ENCODE peak calls at places on chromosomes 5 and 9, in five cellular contexts. One of them, this sample, is unnamed.

GRCh38 chr9:134177624-134178393 is 13.4 kb upstream of the RNU6ATAC start:
- DNase-seq in neural progenitor cell: no peak
- DNase-seq in MCF 10A: no peak
- DNase-seq in RWPE1: no peak
- DNase-seq in adrenal gland: no peak
- DNase-seq in this sample: no peak

GRCh38 chr5:1737790-1738405 is 61.7 kb downstream of the MRPL36 start:
- DNase-seq in neural progenitor cell: peak
- DNase-seq in MCF 10A: peak
- DNase-seq in RWPE1: peak
- DNase-seq in adrenal gland: peak
- DNase-seq in this sample: peak

GRCh38 chr5:44862808-44863207 is 54.1 kb downstream of the MRPS30 start:
- DNase-seq in neural progenitor cell: no peak
- DNase-seq in MCF 10A: peak
- DNase-seq in RWPE1: peak
- DNase-seq in adrenal gland: no peak
- DNase-seq in this sample: no peak

GRCh38 chr9:100063185-100063584 is 35.6 kb downstream of the ERP44 start:
- DNase-seq in neural progenitor cell: no peak
- DNase-seq in MCF 10A: no peak
- DNase-seq in RWPE1: no peak
- DNase-seq in adrenal gland: no peak
- DNase-seq in this sample: no peak

GRCh38 chr5:2703615-2704014 is 47.9 kb downstream of the IRX2 start:
- DNase-seq in neural progenitor cell: no peak
- DNase-seq in MCF 10A: no peak
- DNase-seq in RWPE1: no peak
- DNase-seq in adrenal gland: no peak
- DNase-seq in this sample: no peak

GRCh38 chr9:130539473-130540223 is 39.7 kb upstream of the FUBP3 start:
- DNase-seq in neural progenitor cell: no peak
- DNase-seq in MCF 10A: peak
- DNase-seq in RWPE1: peak
- DNase-seq in adrenal gland: peak
- DNase-seq in this sample: peak

GRCh38 chr9:25677301-25678146 is 720 bp downstream of the TUSC1 start:
- DNase-seq in neural progenitor cell: peak
- DNase-seq in MCF 10A: peak
- DNase-seq in RWPE1: peak
- DNase-seq in adrenal gland: peak
- DNase-seq in this sample: peak

GRCh38 chr9:26685857-26686256 is 206.7 kb downstream of the CAAP1 start:
- DNase-seq in neural progenitor cell: no peak
- DNase-seq in MCF 10A: peak
- DNase-seq in RWPE1: peak
- DNase-seq in adrenal gland: no peak
- DNase-seq in this sample: no peak

GRCh38 chr9:125558453-125559084 is 148.4 kb downstream of the MAPKAP1 start:
- DNase-seq in neural progenitor cell: peak
- DNase-seq in MCF 10A: peak
- DNase-seq in RWPE1: peak
- DNase-seq in adrenal gland: peak
- DNase-seq in this sample: peak

GRCh38 chr5:32276173-32276853 is 36.4 kb downstream of the MTMR12 start:
- DNase-seq in neural progenitor cell: no peak
- DNase-seq in MCF 10A: no peak
- DNase-seq in RWPE1: peak
- DNase-seq in adrenal gland: no peak
- DNase-seq in this sample: no peak

GRCh38 chr5:179668404-179668803 is 12.4 kb downstream of the CBY3 start:
- DNase-seq in neural progenitor cell: peak
- DNase-seq in MCF 10A: peak
- DNase-seq in RWPE1: no peak
- DNase-seq in adrenal gland: peak
- DNase-seq in this sample: no peak

GRCh38 chr5:41465493-41466171 is 44.8 kb downstream of the PLCXD3 start:
- DNase-seq in neural progenitor cell: no peak
- DNase-seq in MCF 10A: no peak
- DNase-seq in RWPE1: no peak
- DNase-seq in adrenal gland: no peak
- DNase-seq in this sample: no peak

GRCh38 chr9:129834489-129835127 is 467 bp downstream of the C9orf78 start:
- DNase-seq in neural progenitor cell: peak
- DNase-seq in MCF 10A: no peak
- DNase-seq in RWPE1: peak
- DNase-seq in adrenal gland: no peak
- DNase-seq in this sample: peak

GRCh38 chr9:121884057-121884512 is 209.0 kb downstream of the TTLL11 start:
- DNase-seq in neural progenitor cell: peak
- DNase-seq in MCF 10A: no peak
- DNase-seq in RWPE1: no peak
- DNase-seq in adrenal gland: no peak
- DNase-seq in this sample: no peak

GRCh38 chr9:123914517-123915199 is 15.3 kb downstream of the DENND1A start:
- DNase-seq in neural progenitor cell: no peak
- DNase-seq in MCF 10A: no peak
- DNase-seq in RWPE1: no peak
- DNase-seq in adrenal gland: no peak
- DNase-seq in this sample: no peak

GRCh38 chr5:107817436-107817835 is 146.7 kb upstream of the EFNA5 start:
- DNase-seq in neural progenitor cell: no peak
- DNase-seq in MCF 10A: no peak
- DNase-seq in RWPE1: no peak
- DNase-seq in adrenal gland: no peak
- DNase-seq in this sample: no peak

GRCh38 chr5:3121813-3122212 is 370.3 kb upstream of the IRX2 start:
- DNase-seq in neural progenitor cell: peak
- DNase-seq in MCF 10A: no peak
- DNase-seq in RWPE1: no peak
- DNase-seq in adrenal gland: no peak
- DNase-seq in this sample: no peak

GRCh38 chr5:142819816-142820215 is 49.6 kb downstream of the ARHGAP26 start:
- DNase-seq in neural progenitor cell: no peak
- DNase-seq in MCF 10A: peak
- DNase-seq in RWPE1: no peak
- DNase-seq in adrenal gland: no peak
- DNase-seq in this sample: peak

GRCh38 chr5:73442960-73443627 is 5.5 kb downstream of the FOXD1 start:
- DNase-seq in neural progenitor cell: peak
- DNase-seq in MCF 10A: no peak
- DNase-seq in RWPE1: no peak
- DNase-seq in adrenal gland: no peak
- DNase-seq in this sample: no peak

GRCh38 chr9:135476981-135477380 is 2.6 kb upstream of the PPP1R26 start:
- DNase-seq in neural progenitor cell: no peak
- DNase-seq in MCF 10A: peak
- DNase-seq in RWPE1: peak
- DNase-seq in adrenal gland: no peak
- DNase-seq in this sample: no peak

GRCh38 chr5:61279725-61280124 is 52.3 kb upstream of the ZSWIM6 start:
- DNase-seq in neural progenitor cell: no peak
- DNase-seq in MCF 10A: no peak
- DNase-seq in RWPE1: no peak
- DNase-seq in adrenal gland: no peak
- DNase-seq in this sample: no peak

GRCh38 chr9:34986541-34987047 is 3.0 kb upstream of the DNAJB5 start:
- DNase-seq in neural progenitor cell: peak
- DNase-seq in MCF 10A: no peak
- DNase-seq in RWPE1: no peak
- DNase-seq in adrenal gland: no peak
- DNase-seq in this sample: no peak

GRCh38 chr9:30519756-30520155 is 1864.7 kb upstream of the ACO1 start:
- DNase-seq in neural progenitor cell: no peak
- DNase-seq in MCF 10A: peak
- DNase-seq in RWPE1: peak
- DNase-seq in adrenal gland: no peak
- DNase-seq in this sample: no peak

DNA sequence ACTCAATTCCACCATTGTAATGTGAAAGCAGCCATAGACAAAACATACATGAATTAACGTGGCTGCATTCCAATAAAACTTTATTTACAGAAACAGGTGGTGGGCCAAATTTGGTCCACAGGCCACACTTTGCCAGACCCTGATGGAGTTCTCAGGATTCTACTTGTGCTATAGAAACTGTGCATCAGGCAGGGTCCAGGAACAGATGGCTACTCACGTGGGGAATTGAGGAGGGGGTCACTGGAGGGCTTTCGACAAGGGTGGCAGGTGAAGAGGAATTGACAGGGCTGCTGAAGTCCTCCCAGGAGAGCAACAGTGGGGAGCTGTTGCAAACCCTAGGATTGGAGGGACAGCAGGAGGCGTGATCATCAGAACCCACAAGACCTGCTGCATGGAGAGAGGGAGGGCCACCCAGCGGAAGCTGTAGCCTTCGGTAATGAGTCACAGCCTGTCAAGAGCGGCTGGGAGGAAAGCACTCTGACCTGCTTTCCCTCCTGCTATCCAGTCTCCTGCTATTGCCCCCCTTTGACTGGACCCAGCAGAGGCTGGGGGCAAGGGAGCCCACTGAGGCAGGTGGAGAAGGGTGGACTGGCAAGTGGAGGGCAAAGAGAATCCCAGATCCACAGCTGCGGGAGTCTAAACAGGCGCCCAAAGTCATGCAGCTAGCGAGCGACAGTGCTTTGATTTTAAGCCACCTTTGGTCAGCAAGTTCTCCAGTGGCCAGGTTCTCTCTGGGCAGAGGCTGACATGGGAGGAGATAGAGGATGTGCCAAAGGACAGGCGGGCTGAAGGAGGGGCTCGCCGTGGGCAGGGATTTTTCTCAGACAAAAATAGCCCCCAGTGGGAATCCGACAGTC is 138.3 kb upstream of the SMIM23 start:
- DNase-seq in neural progenitor cell: no peak
- DNase-seq in MCF 10A: peak
- DNase-seq in RWPE1: peak
- DNase-seq in adrenal gland: peak
- DNase-seq in this sample: peak
- TF ChIP-seq CTCF in neural progenitor cell: no peak
- TF ChIP-seq CTCF in MCF 10A: peak
- TF ChIP-seq CTCF in RWPE1: no peak
- TF ChIP-seq CTCF in adrenal gland: no peak
- TF ChIP-seq CTCF in this sample: no peak

DNA sequence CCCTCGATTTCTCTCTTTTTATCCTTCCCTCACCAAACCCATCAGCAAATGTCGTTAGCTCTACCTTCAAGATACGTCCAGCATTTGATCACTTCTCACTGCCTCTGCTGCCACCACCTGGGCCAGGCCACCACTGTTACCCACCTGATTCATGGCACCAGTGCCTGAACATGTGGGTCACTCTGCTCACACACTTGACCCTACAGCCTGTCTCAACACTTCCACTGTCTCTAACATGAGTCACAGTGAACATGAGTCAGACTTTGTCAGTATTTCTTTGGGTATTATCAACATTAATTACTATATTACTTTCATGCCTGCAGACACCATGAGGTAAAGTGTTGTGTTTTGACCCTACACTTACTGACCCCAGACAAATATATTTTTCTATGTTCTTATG is 19.6 kb downstream of the SLC24A2 start:
- DNase-seq in neural progenitor cell: no peak
- DNase-seq in MCF 10A: peak
- DNase-seq in RWPE1: peak
- DNase-seq in adrenal gland: no peak
- DNase-seq in this sample: peak
- TF ChIP-seq CTCF in neural progenitor cell: no peak
- TF ChIP-seq CTCF in MCF 10A: no peak
- TF ChIP-seq CTCF in RWPE1: no peak
- TF ChIP-seq CTCF in adrenal gland: no peak
- TF ChIP-seq CTCF in this sample: no peak

DNA sequence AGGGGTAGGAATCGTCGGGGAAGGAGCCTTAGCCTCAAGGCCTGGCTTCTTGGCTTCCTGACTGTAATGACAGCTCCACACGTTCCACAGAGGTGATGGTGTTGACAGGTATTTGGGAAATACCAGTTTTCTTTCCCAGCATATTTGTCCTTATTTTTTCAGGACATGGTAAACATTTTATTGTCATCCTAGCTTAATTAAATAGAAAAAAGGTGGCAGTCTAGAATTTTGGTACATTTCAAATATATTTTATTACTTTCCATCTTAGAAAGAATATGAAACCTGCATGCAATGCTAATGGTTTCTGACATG is 8.4 kb downstream of the CXCL14 start:
- DNase-seq in neural progenitor cell: no peak
- DNase-seq in MCF 10A: no peak
- DNase-seq in RWPE1: no peak
- DNase-seq in adrenal gland: no peak
- DNase-seq in this sample: no peak
- TF ChIP-seq CTCF in neural progenitor cell: no peak
- TF ChIP-seq CTCF in MCF 10A: no peak
- TF ChIP-seq CTCF in RWPE1: no peak
- TF ChIP-seq CTCF in adrenal gland: peak
- TF ChIP-seq CTCF in this sample: no peak

GRCh38 chr9:137299938-137300337 is 2.1 kb downstream of the NRARP start:
- DNase-seq in neural progenitor cell: peak
- DNase-seq in MCF 10A: no peak
- DNase-seq in RWPE1: no peak
- DNase-seq in adrenal gland: no peak
- DNase-seq in this sample: no peak

GRCh38 chr9:137303031-137303892 is 1.2 kb upstream of the NRARP start:
- DNase-seq in neural progenitor cell: peak
- DNase-seq in MCF 10A: no peak
- DNase-seq in RWPE1: no peak
- DNase-seq in adrenal gland: no peak
- DNase-seq in this sample: no peak

GRCh38 chr9:137300607-137301085 is 1.4 kb downstream of the NRARP start:
- DNase-seq in neural progenitor cell: peak
- DNase-seq in MCF 10A: no peak
- DNase-seq in RWPE1: no peak
- DNase-seq in adrenal gland: no peak
- DNase-seq in this sample: no peak

GRCh38 chr9:137302176-137303030 is at the start of gene NRARP:
- DNase-seq in neural progenitor cell: peak
- DNase-seq in MCF 10A: peak
- DNase-seq in RWPE1: peak
- DNase-seq in adrenal gland: peak
- DNase-seq in this sample: peak

DNA sequence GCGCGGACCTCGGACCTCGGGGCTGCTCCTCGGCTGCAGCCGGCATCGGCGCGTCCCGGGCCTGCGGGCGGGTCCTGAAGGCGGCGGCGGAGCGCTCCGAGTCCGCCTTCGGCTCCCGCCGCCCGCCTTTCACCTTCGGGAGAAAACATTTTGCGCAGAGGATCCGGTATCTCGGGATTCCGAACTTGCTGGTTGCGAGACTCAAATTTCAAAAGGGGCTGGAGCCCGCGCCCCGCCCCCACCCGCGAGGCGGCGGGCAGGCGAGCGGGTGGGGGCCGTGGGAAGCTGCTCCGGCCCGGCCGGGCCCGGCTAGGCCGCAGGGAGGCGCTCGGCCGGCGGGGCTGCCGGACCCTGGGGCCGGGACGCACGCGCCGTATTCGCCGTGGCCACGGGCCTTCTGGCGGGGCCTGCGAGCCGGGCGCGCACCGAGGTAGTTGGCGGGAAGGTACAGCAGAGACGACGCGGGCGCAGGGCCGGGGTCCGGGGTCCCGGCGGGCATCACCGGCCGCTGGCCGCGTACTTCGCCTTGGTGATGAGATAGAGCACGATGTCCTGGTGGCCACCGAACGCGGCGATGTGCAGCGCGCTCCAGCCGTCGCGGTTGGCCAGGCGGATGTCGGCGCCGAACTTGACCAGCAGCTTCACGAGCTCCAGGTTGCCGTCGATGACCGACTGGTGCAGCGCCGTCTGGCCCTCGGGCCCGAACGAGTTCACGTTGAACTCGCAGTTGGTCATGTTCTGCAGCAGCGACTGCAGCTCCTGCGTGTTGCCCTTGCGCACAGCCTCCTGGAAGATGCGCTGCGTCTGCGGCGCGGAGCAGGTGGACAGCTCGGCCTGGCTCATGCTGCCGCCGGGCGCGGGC is 754 bp downstream of the NRARP start:
- DNase-seq in neural progenitor cell: peak
- DNase-seq in MCF 10A: peak
- DNase-seq in RWPE1: no peak
- DNase-seq in adrenal gland: no peak
- DNase-seq in this sample: peak
- TF ChIP-seq CTCF in neural progenitor cell: peak
- TF ChIP-seq CTCF in MCF 10A: peak
- TF ChIP-seq CTCF in RWPE1: peak
- TF ChIP-seq CTCF in adrenal gland: no peak
- TF ChIP-seq CTCF in this sample: no peak

This sample was measured in Calu3.